ENCODE peak calls at places on chromosomes 5 and 9, in eight cellular contexts. One of them, this sample, is unnamed.

GRCh38 chr5:61732376-61732775 is 400.3 kb downstream of the ZSWIM6 start:
- DNase-seq in fibroblast of the conjunctiva: no peak
- DNase-seq in PC-3: no peak
- DNase-seq in uterus: no peak
- DNase-seq in nephron progenitor cell: peak; percentile 8
- DNase-seq in NCI-H2029 treated with DMSO at 0.1 percent for 48 hours: no peak
- DNase-seq in M059J: peak; percentile 4
- DNase-seq in endothelial cell: no peak
- DNase-seq in this sample: no peak

GRCh38 chr9:95446259-95446658 is 70.5 kb downstream of the PTCH1 start:
- DNase-seq in endothelial cell: no peak
- DNase-seq in uterus: no peak
- DNase-seq in nephron progenitor cell: no peak
- DNase-seq in fibroblast of the conjunctiva: no peak
- DNase-seq in M059J: no peak
- DNase-seq in NCI-H2029 treated with DMSO at 0.1 percent for 48 hours: no peak
- DNase-seq in PC-3: no peak
- DNase-seq in this sample: no peak

GRCh38 chr5:154818459-154819116 is 31.8 kb downstream of the FAXDC2 start:
- DNase-seq in PC-3: no peak
- DNase-seq in M059J: no peak
- DNase-seq in nephron progenitor cell: no peak
- DNase-seq in NCI-H2029 treated with DMSO at 0.1 percent for 48 hours: no peak
- DNase-seq in uterus: no peak
- DNase-seq in fibroblast of the conjunctiva: no peak
- DNase-seq in endothelial cell: no peak
- DNase-seq in this sample: no peak

GRCh38 chr5:37847978-37848425 is 8.2 kb upstream of the GDNF start:
- DNase-seq in NCI-H2029 treated with DMSO at 0.1 percent for 48 hours: no peak
- DNase-seq in PC-3: peak; percentile 13
- DNase-seq in fibroblast of the conjunctiva: peak; percentile 43
- DNase-seq in M059J: no peak
- DNase-seq in endothelial cell: no peak
- DNase-seq in nephron progenitor cell: no peak
- DNase-seq in uterus: no peak
- DNase-seq in this sample: no peak

GRCh38 chr9:108150736-108151135 is 661.2 kb upstream of the KLF4 start:
- DNase-seq in NCI-H2029 treated with DMSO at 0.1 percent for 48 hours: no peak
- DNase-seq in uterus: no peak
- DNase-seq in fibroblast of the conjunctiva: no peak
- DNase-seq in M059J: peak; percentile 72
- DNase-seq in PC-3: no peak
- DNase-seq in endothelial cell: no peak
- DNase-seq in nephron progenitor cell: no peak
- DNase-seq in this sample: no peak

GRCh38 chr5:115343855-115344254 is 47.4 kb upstream of the CCDC112 start:
- DNase-seq in NCI-H2029 treated with DMSO at 0.1 percent for 48 hours: no peak
- DNase-seq in M059J: peak; percentile 57
- DNase-seq in uterus: no peak
- DNase-seq in endothelial cell: no peak
- DNase-seq in fibroblast of the conjunctiva: peak; percentile 68
- DNase-seq in nephron progenitor cell: no peak
- DNase-seq in PC-3: peak; percentile 57
- DNase-seq in this sample: no peak

GRCh38 chr5:149129181-149129580 is 12.1 kb upstream of the ABLIM3 start:
- DNase-seq in uterus: no peak
- DNase-seq in fibroblast of the conjunctiva: no peak
- DNase-seq in PC-3: peak; percentile 98
- DNase-seq in NCI-H2029 treated with DMSO at 0.1 percent for 48 hours: no peak
- DNase-seq in nephron progenitor cell: no peak
- DNase-seq in endothelial cell: no peak
- DNase-seq in M059J: no peak
- DNase-seq in this sample: no peak

GRCh38 chr5:108836492-108836891 is 88.8 kb downstream of the FER start:
- DNase-seq in PC-3: no peak
- DNase-seq in fibroblast of the conjunctiva: no peak
- DNase-seq in uterus: no peak
- DNase-seq in M059J: no peak
- DNase-seq in NCI-H2029 treated with DMSO at 0.1 percent for 48 hours: no peak
- DNase-seq in endothelial cell: no peak
- DNase-seq in nephron progenitor cell: no peak
- DNase-seq in this sample: no peak

GRCh38 chr5:177552839-177553455 is 1.4 kb downstream of the FAM193B start:
- DNase-seq in M059J: no peak
- DNase-seq in nephron progenitor cell: peak; percentile 34
- DNase-seq in NCI-H2029 treated with DMSO at 0.1 percent for 48 hours: no peak
- DNase-seq in endothelial cell: no peak
- DNase-seq in PC-3: peak; percentile 23
- DNase-seq in uterus: no peak
- DNase-seq in fibroblast of the conjunctiva: no peak
- DNase-seq in this sample: no peak

GRCh38 chr5:14417792-14418765 is 163.5 kb upstream of the OTULINL start:
- DNase-seq in uterus: no peak
- DNase-seq in M059J: no peak
- DNase-seq in fibroblast of the conjunctiva: no peak
- DNase-seq in nephron progenitor cell: no peak
- DNase-seq in endothelial cell: no peak
- DNase-seq in NCI-H2029 treated with DMSO at 0.1 percent for 48 hours: no peak
- DNase-seq in PC-3: no peak
- DNase-seq in this sample: no peak

GRCh38 chr9:37996050-37996811 is 72.8 kb downstream of the SHB start:
- DNase-seq in endothelial cell: no peak
- DNase-seq in PC-3: no peak
- DNase-seq in uterus: no peak
- DNase-seq in nephron progenitor cell: no peak
- DNase-seq in NCI-H2029 treated with DMSO at 0.1 percent for 48 hours: no peak
- DNase-seq in M059J: no peak
- DNase-seq in fibroblast of the conjunctiva: no peak
- DNase-seq in this sample: no peak

GRCh38 chr5:6194261-6194875 is 184.0 kb downstream of the MED10 start:
- DNase-seq in fibroblast of the conjunctiva: no peak
- DNase-seq in uterus: no peak
- DNase-seq in endothelial cell: no peak
- DNase-seq in M059J: no peak
- DNase-seq in NCI-H2029 treated with DMSO at 0.1 percent for 48 hours: no peak
- DNase-seq in PC-3: no peak
- DNase-seq in nephron progenitor cell: no peak
- DNase-seq in this sample: no peak

GRCh38 chr5:145962001-145962400 is 25.6 kb downstream of the SH3RF2 start:
- DNase-seq in M059J: no peak
- DNase-seq in nephron progenitor cell: no peak
- DNase-seq in endothelial cell: no peak
- DNase-seq in uterus: no peak
- DNase-seq in NCI-H2029 treated with DMSO at 0.1 percent for 48 hours: no peak
- DNase-seq in PC-3: no peak
- DNase-seq in fibroblast of the conjunctiva: no peak
- DNase-seq in this sample: no peak

GRCh38 chr9:107425110-107426025 is 64.2 kb downstream of the KLF4 start:
- DNase-seq in uterus: peak; percentile 94
- DNase-seq in M059J: peak; percentile 59
- DNase-seq in endothelial cell: peak; percentile 81
- DNase-seq in NCI-H2029 treated with DMSO at 0.1 percent for 48 hours: no peak
- DNase-seq in nephron progenitor cell: peak; percentile 81
- DNase-seq in fibroblast of the conjunctiva: peak; percentile 77
- DNase-seq in PC-3: peak; percentile 58
- DNase-seq in this sample: peak; percentile 46

GRCh38 chr9:109817146-109817845 is 37.3 kb downstream of the PALM2AKAP2 start:
- DNase-seq in fibroblast of the conjunctiva: no peak
- DNase-seq in PC-3: peak; percentile 19
- DNase-seq in endothelial cell: no peak
- DNase-seq in nephron progenitor cell: no peak
- DNase-seq in uterus: no peak
- DNase-seq in M059J: peak; percentile 86
- DNase-seq in NCI-H2029 treated with DMSO at 0.1 percent for 48 hours: no peak
- DNase-seq in this sample: no peak

GRCh38 chr5:142356318-142356715 is 31.5 kb upstream of the SPRY4 start:
- DNase-seq in fibroblast of the conjunctiva: peak; percentile 63
- DNase-seq in nephron progenitor cell: no peak
- DNase-seq in PC-3: no peak
- DNase-seq in NCI-H2029 treated with DMSO at 0.1 percent for 48 hours: no peak
- DNase-seq in endothelial cell: no peak
- DNase-seq in M059J: no peak
- DNase-seq in uterus: no peak
- DNase-seq in this sample: no peak

GRCh38 chr9:128105538-128106175 is 21.9 kb downstream of the PTGES2 start:
- DNase-seq in NCI-H2029 treated with DMSO at 0.1 percent for 48 hours: no peak
- DNase-seq in M059J: no peak
- DNase-seq in uterus: no peak
- DNase-seq in nephron progenitor cell: no peak
- DNase-seq in endothelial cell: no peak
- DNase-seq in PC-3: no peak
- DNase-seq in fibroblast of the conjunctiva: no peak
- DNase-seq in this sample: no peak

GRCh38 chr9:115653231-115653630 is 500.4 kb upstream of the PAPPA start:
- DNase-seq in nephron progenitor cell: no peak
- DNase-seq in uterus: no peak
- DNase-seq in fibroblast of the conjunctiva: no peak
- DNase-seq in M059J: peak; percentile 61
- DNase-seq in PC-3: no peak
- DNase-seq in NCI-H2029 treated with DMSO at 0.1 percent for 48 hours: no peak
- DNase-seq in endothelial cell: no peak
- DNase-seq in this sample: no peak

GRCh38 chr5:128913551-128913950 is 51.7 kb upstream of the SLC27A6 start:
- DNase-seq in NCI-H2029 treated with DMSO at 0.1 percent for 48 hours: no peak
- DNase-seq in endothelial cell: no peak
- DNase-seq in nephron progenitor cell: no peak
- DNase-seq in uterus: no peak
- DNase-seq in PC-3: no peak
- DNase-seq in M059J: no peak
- DNase-seq in fibroblast of the conjunctiva: no peak
- DNase-seq in this sample: no peak

GRCh38 chr9:89603629-89604462 is 966 bp upstream of the GADD45G start:
- DNase-seq in PC-3: no peak
- DNase-seq in nephron progenitor cell: peak; percentile 83
- DNase-seq in endothelial cell: peak; percentile 86
- DNase-seq in NCI-H2029 treated with DMSO at 0.1 percent for 48 hours: peak; percentile 88
- DNase-seq in fibroblast of the conjunctiva: no peak
- DNase-seq in M059J: peak; percentile 55
- DNase-seq in uterus: peak; percentile 70
- DNase-seq in this sample: no peak

GRCh38 chr5:134509308-134510040 is 16.0 kb upstream of the JADE2 start:
- DNase-seq in PC-3: peak; percentile 79
- DNase-seq in M059J: peak; percentile 98
- DNase-seq in nephron progenitor cell: no peak
- DNase-seq in endothelial cell: no peak
- DNase-seq in fibroblast of the conjunctiva: no peak
- DNase-seq in NCI-H2029 treated with DMSO at 0.1 percent for 48 hours: no peak
- DNase-seq in uterus: no peak
- DNase-seq in this sample: no peak

GRCh38 chr9:108093773-108094675 is 604.5 kb upstream of the KLF4 start:
- DNase-seq in PC-3: peak; percentile 90
- DNase-seq in NCI-H2029 treated with DMSO at 0.1 percent for 48 hours: no peak
- DNase-seq in uterus: no peak
- DNase-seq in fibroblast of the conjunctiva: no peak
- DNase-seq in nephron progenitor cell: no peak
- DNase-seq in endothelial cell: no peak
- DNase-seq in M059J: peak; percentile 83
- DNase-seq in this sample: no peak